ENCODE peak calls at places on chromosomes 1 and 21, in nine cellular contexts. C is fibroblast of the aortic adventitia, Y is fibroblast of lung, N is choroid plexus epithelial cell, Q is DND-41, X is astrocyte, A is tibial nerve, U is astrocyte of the spinal cord, E is cardiac muscle cell. G is an unnamed sample.

GRCh38 chr1:200411406-200412257 is 1.8 kb upstream of the ZNF281 start:
- DNase-seq in C (no peak), Y (no peak), N (no peak), Q (no peak), X (no peak), A (no peak), U (no peak), E (peak), G (no peak)

GRCh38 chr1:238581332-238581731 is 690.6 kb upstream of the ZP4 start:
- DNase-seq in C (no peak), Y (no peak), N (no peak), Q (no peak), X (no peak), A (no peak), U (no peak), E (no peak), G (no peak)

GRCh38 chr1:59502009-59502691 is 205.3 kb downstream of the FGGY start:
- DNase-seq in C (peak), Y (peak), N (no peak), Q (no peak), X (peak), A (no peak), U (no peak), E (no peak), G (no peak)

GRCh38 chr1:92848201-92848600 is 16.4 kb downstream of the RPL5 start:
- DNase-seq in C (no peak), Y (no peak), N (no peak), Q (no peak), X (no peak), A (no peak), U (no peak), E (no peak), G (no peak)

GRCh38 chr1:29900727-29901126 is 664.4 kb downstream of the PTPRU start:
- DNase-seq in C (no peak), Y (no peak), N (no peak), Q (no peak), X (no peak), A (no peak), U (no peak), E (peak), G (no peak)

GRCh38 chr21:42239973-42240372 is 21.0 kb downstream of the ABCG1 start:
- DNase-seq in C (no peak), Y (no peak), N (no peak), Q (no peak), X (no peak), A (no peak), U (no peak), E (no peak), G (no peak)

GRCh38 chr1:200090252-200091159 is 63.0 kb downstream of the NR5A2 start:
- DNase-seq in C (peak), Y (peak), N (no peak), Q (no peak), X (no peak), A (no peak), U (no peak), E (no peak), G (no peak)

GRCh38 chr1:83670891-83671565 is 327.9 kb downstream of the TTLL7 start:
- DNase-seq in C (no peak), Y (no peak), N (no peak), Q (no peak), X (no peak), A (no peak), U (no peak), E (no peak), G (no peak)

GRCh38 chr21:36454079-36454478 is 25.8 kb downstream of the CLDN14 start:
- DNase-seq in C (no peak), Y (no peak), N (no peak), Q (no peak), X (no peak), A (no peak), U (peak), E (no peak), G (no peak)

DNA sequence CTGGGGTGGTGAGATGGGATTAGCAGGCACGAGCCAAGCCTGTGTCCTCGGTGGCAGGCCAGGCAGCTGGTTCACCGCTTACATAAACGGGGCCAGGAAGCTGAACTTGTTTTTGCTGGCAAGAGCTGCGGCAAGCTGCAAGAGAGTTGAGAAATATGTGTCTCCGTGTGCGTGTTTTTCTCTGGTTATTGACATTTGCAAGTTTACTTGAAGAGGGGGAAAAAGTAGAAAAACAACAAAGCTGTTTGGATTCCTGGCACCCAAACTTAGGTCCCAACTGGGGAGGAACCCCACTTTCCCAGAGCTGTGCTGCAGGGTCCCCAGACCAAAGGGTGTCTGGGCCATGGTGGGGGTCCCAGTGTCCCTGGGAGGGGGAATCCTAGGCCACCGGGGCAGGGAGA is 14.5 kb downstream of the IL6R start:
- DNase-seq in C (peak), Y (peak), N (peak), Q (no peak), X (peak), A (peak), U (peak), E (no peak), G (peak)
- H3K4me3 ChIP-seq in C (peak), Y (peak), N (no peak), Q (no peak), X (peak), A (no peak), U (no peak), E (no peak), G (peak)

DNA sequence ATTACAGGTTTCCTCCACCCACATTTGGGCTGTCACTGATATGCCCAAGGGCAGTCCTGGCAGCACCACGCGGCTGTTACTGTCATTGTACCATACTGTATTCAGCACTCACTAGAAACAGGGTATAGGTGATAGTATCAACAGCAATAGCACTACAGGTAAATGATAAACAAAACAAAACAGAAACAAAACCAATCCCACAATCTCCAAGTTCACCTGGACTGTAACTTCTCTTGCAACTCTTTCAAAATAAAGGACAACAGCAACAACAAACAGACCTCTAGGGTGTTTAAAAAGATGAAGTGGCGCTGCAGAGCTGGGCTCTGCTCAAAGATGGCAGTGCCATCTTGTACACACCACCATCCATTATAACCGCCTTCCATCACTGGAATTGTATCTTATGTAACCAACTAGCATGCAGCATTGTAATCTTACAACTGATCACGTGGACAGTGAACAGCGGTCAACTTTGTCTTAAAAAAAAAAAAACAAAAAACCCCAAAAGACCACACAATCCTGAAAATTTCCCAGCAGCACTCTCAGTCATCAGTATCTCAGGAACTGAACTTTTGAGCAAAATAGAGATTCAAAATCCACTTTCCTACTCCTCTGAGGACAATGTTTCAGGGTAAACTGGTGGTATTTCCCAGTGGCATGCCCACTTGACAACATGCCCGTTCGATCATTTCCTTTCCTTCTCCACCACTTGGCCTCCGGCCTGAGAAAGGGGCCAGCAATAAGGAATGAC is 3.8 kb downstream of the IRF2BP2 start:
- DNase-seq in C (peak), Y (peak), N (peak), Q (peak), X (no peak), A (no peak), U (peak), E (no peak), G (peak)
- TF ChIP-seq CTCF in C (no peak), Y (no peak), N (no peak), Q (no peak), X (no peak), A (no peak), U (no peak), E (no peak), G (no peak)

GRCh38 chr1:66335125-66335524 is 198.8 kb upstream of the SGIP1 start:
- DNase-seq in C (no peak), Y (no peak), N (no peak), Q (no peak), X (no peak), A (no peak), U (no peak), E (no peak), G (no peak)

GRCh38 chr1:66334311-66334710 is 199.6 kb upstream of the SGIP1 start:
- DNase-seq in C (no peak), Y (no peak), N (no peak), Q (no peak), X (no peak), A (no peak), U (no peak), E (no peak), G (no peak)

GRCh38 chr1:66336641-66336991 is 197.3 kb upstream of the SGIP1 start:
- DNase-seq in C (no peak), Y (no peak), N (no peak), Q (no peak), X (no peak), A (no peak), U (no peak), E (no peak), G (no peak)

GRCh38 chr1:66337249-66337648 is 196.7 kb upstream of the SGIP1 start:
- DNase-seq in C (no peak), Y (no peak), N (no peak), Q (no peak), X (no peak), A (no peak), U (no peak), E (no peak), G (no peak)

DNA sequence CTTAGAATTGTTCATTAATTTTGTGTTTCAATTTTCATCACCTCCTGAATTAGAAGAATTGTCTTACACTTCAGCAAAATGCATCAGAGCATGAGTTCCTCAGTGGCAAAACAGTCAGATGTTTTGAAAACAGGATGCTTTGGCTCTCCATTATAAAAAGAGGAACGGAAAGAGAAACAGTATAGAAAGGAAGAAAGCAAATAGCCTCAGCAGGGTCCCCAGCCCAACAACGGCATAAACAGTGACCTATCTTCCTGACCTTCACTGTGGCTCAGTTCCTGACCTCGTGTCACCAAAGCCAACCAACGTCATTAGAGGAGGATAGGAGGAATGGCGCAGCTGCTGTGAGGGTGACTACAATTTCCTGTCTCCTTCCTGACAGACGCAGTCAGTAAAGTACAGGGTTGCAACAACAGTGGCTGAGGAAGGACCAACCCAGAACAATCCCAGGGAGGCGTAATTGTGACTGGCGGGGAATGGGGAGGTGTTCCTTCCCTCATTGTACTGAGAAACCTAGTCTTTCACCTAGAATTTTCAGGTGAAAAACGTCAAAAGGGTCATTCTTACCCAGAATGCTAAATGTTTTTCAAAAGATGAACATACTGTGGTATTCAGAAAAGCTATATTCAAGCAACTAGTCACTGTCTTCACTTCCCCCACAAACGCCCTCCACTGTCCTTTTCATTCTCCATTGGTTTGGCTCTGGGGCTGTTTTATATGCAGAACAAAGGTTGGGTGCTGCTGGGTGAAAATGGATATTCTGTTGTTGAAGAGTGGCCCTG is 197.9 kb upstream of the SGIP1 start:
- DNase-seq in C (peak), Y (no peak), N (peak), Q (no peak), X (no peak), A (peak), U (peak), E (no peak), G (peak)
- H3K4me3 ChIP-seq in C (peak), Y (no peak), N (peak), Q (no peak), X (no peak), A (no peak), U (no peak), E (no peak), G (peak)

GRCh38 chr1:20183876-20184275 is 2.0 kb upstream of the UBXN10 start:
- DNase-seq in C (no peak), Y (no peak), N (no peak), Q (no peak), X (no peak), A (no peak), U (no peak), E (peak), G (no peak)

GRCh38 chr1:20183035-20183434 is 2.9 kb upstream of the UBXN10 start:
- DNase-seq in C (no peak), Y (no peak), N (no peak), Q (no peak), X (no peak), A (no peak), U (no peak), E (no peak), G (no peak)

GRCh38 chr1:20178634-20179368 is 7.1 kb upstream of the UBXN10 start:
- DNase-seq in C (no peak), Y (no peak), N (no peak), Q (no peak), X (no peak), A (no peak), U (no peak), E (no peak), G (no peak)

GRCh38 chr1:20179369-20180172 is 6.3 kb upstream of the UBXN10 start:
- DNase-seq in C (no peak), Y (no peak), N (no peak), Q (no peak), X (no peak), A (no peak), U (no peak), E (no peak), G (no peak)

DNA sequence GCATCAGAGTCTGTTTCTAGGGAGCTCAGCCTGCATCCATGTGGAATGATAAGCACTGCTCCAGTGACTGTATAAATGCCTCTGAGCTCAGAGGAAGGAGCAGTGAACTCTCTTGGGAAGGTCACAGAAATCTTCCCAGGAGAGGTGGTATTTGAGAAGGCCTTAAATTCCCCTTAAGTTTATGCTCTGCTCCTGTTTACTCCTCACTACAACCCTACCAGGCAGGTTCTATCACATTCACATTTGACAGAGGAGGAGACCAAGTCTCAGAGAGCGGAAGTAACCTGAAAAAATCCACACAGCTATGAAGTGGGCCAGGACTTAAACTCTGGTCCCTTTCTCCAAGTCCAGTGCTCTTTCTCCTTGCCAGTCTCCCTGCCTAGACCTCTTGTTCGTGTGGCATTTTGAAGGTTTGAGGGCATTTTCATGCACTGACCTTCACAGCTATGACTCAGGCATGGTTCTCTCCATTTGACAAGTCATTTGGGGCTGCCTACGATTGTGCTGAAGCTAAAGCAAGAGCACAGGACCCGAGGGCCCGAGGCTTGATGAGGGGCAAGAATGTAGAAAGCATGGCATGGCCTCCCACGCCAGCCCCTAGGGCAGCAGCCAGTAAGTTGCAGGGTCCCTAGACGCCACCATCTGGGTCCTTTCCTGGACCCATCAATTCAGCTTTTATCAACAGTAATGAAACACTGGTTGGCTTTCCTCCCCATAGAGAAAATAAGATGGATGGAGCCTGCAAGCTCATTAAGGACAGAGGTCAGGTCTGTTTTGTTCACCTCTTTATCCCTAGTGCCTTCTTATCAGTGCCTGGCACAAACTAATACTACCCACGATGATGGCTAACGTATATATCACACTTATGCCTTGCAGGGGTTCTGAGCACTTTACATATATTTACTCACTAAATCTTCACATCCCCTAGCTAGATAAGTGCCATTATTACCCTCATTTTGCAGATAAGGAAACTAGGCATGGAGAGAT is 5.4 kb upstream of the UBXN10 start:
- DNase-seq in C (no peak), Y (no peak), N (no peak), Q (no peak), X (no peak), A (no peak), U (no peak), E (no peak), G (no peak)
- TF ChIP-seq CTCF in C (no peak), Y (no peak), N (no peak), Q (no peak), X (no peak), A (no peak), U (no peak), E (no peak), G (no peak)

GRCh38 chr1:209584186-209584776 is 767 bp downstream of the CAMK1G start:
- DNase-seq in C (no peak), Y (no peak), N (no peak), Q (no peak), X (no peak), A (no peak), U (no peak), E (no peak), G (no peak)

GRCh38 chr1:209586341-209586740 is 2.8 kb downstream of the CAMK1G start:
- DNase-seq in C (no peak), Y (no peak), N (no peak), Q (no peak), X (no peak), A (no peak), U (no peak), E (no peak), G (no peak)

GRCh38 chr1:209585672-209586071 is 2.2 kb downstream of the CAMK1G start:
- DNase-seq in C (peak), Y (peak), N (peak), Q (no peak), X (no peak), A (no peak), U (peak), E (peak), G (peak)

GRCh38 chr1:209583408-209583807 is at the start of gene CAMK1G:
- DNase-seq in C (peak), Y (peak), N (peak), Q (no peak), X (peak), A (no peak), U (peak), E (peak), G (peak)

DNA sequence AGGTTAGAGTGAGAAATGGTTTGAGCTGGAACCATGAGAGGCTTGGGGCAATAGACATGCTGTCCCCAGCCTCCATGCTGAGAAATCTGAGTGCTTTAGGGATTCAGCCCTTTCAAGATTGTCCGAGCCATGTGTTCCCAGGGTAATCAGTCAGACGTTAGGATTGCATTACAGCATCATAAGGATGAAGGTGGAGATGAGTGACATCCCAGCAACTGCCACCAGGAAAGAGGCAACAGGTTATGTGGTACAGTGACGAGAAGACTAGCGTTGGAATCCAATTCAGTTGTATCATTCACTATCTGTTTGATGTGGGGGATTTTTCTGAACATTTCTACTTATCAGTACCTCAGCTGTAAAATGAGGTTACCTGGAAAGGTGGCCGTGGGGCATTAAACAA is 1.7 kb downstream of the CAMK1G start:
- DNase-seq in C (no peak), Y (no peak), N (no peak), Q (no peak), X (no peak), A (no peak), U (no peak), E (no peak), G (no peak)
- H3K4me3 ChIP-seq in C (no peak), Y (peak), N (no peak), Q (no peak), X (no peak), A (no peak), U (no peak), E (peak), G (no peak)

DNA sequence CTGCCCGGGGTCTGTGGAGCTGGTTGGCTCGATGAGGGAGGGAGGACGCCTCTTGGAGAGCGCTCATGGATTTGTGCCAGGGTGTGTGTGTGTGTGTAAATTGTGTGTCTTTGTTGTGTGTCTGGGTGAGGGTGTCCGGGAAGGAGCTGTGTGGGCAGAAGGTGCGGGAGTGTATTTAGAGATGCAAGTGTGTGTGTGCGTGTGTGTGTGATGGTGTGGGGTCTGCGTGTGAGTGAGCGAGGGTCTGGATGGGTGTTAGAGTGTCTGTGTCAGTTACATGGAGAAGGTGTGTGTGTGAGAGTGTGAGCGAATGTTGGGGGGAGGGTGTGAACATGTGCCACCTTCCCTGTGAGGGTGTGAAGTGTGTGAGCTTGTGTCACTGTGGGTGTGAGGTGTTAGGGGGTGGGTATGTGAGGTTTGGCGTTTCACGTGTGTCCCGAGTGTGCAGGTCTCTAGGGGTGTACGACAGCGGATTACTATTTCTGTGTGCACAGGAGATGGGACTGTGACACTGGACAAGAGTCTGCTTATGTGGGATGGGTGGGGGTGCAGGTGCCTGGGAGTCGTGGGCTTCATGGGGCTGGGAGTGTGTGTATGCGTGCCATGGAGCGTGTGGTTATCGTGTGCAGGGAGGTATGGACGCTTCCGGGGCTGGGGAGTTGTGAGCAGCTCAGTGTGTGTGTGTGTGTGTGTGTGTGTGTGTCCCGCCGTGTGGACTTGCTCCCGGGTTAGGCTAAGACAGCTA is 887 bp downstream of the IGSF21 start:
- DNase-seq in C (no peak), Y (no peak), N (no peak), Q (no peak), X (no peak), A (no peak), U (no peak), E (no peak), G (no peak)
- TF ChIP-seq CTCF in C (no peak), Y (no peak), N (no peak), Q (no peak), X (no peak), A (no peak), U (no peak), E (no peak), G (no peak)

GRCh38 chr1:113981962-113982931 is 3.0 kb downstream of the OLFML3 start:
- DNase-seq in C (peak), Y (peak), N (peak), Q (no peak), X (peak), A (peak), U (peak), E (peak), G (peak)
- H3K4me3 ChIP-seq in C (peak), Y (peak), N (peak), Q (no peak), X (peak), A (no peak), U (no peak), E (no peak), G (peak)

GRCh38 chr1:24909388-24909898 is 20.6 kb downstream of the RUNX3 start:
- DNase-seq in C (peak), Y (peak), N (peak), Q (no peak), X (peak), A (no peak), U (peak), E (peak), G (peak)
- TF ChIP-seq CTCF in C (peak), Y (peak), N (peak), Q (peak), X (peak), A (no peak), U (peak), E (peak), G (peak)